ENCODE peak calls at places on chromosomes 1 and 21, in four cellular contexts. One of them, this sample, is unnamed.

GRCh38 chr21:25179116-25179515 is 428.2 kb downstream of the MRPL39 start:
- DNase-seq in SK-N-SH: no peak
- DNase-seq in bronchial epithelial cell: no peak
- DNase-seq in AG10803: peak; percentile 83
- DNase-seq in this sample: peak; percentile 45

GRCh38 chr1:89273324-89273778 is 691 bp upstream of the GBP5 start:
- DNase-seq in bronchial epithelial cell: no peak
- DNase-seq in SK-N-SH: no peak
- DNase-seq in AG10803: no peak
- DNase-seq in this sample: no peak

GRCh38 chr1:44406761-44407429 is 1.8 kb downstream of the RNF220 start:
- DNase-seq in bronchial epithelial cell: no peak
- DNase-seq in AG10803: no peak
- DNase-seq in SK-N-SH: peak; percentile 50
- DNase-seq in this sample: no peak

GRCh38 chr1:234208791-234209190 is 164.5 kb upstream of the COA6 start:
- DNase-seq in bronchial epithelial cell: peak; percentile 77
- DNase-seq in SK-N-SH: no peak
- DNase-seq in AG10803: peak; percentile 36
- DNase-seq in this sample: no peak

GRCh38 chr1:30888391-30888790 is 20.2 kb downstream of the SDC3 start:
- DNase-seq in AG10803: peak; percentile 99
- DNase-seq in SK-N-SH: no peak
- DNase-seq in bronchial epithelial cell: no peak
- DNase-seq in this sample: peak; percentile 88

GRCh38 chr1:13775916-13776315 is 75.9 kb downstream of the PRDM2 start:
- DNase-seq in bronchial epithelial cell: no peak
- DNase-seq in AG10803: peak; percentile 56
- DNase-seq in SK-N-SH: no peak
- DNase-seq in this sample: no peak

GRCh38 chr1:29426701-29427279 is 190.5 kb downstream of the PTPRU start:
- DNase-seq in AG10803: no peak
- DNase-seq in SK-N-SH: peak; percentile 65
- DNase-seq in bronchial epithelial cell: peak; percentile 33
- DNase-seq in this sample: no peak

GRCh38 chr1:178536844-178537371 is 24.0 kb downstream of the TEX35 start:
- DNase-seq in SK-N-SH: no peak
- DNase-seq in bronchial epithelial cell: peak; percentile 90
- DNase-seq in AG10803: peak; percentile 99
- DNase-seq in this sample: peak; percentile 98

GRCh38 chr1:223748773-223749733 is 36.7 kb downstream of the CAPN2 start:
- DNase-seq in SK-N-SH: peak; percentile 88
- DNase-seq in AG10803: peak; percentile 46
- DNase-seq in bronchial epithelial cell: no peak
- DNase-seq in this sample: no peak

GRCh38 chr1:59703226-59703917 is 111.4 kb upstream of the HOOK1 start:
- DNase-seq in bronchial epithelial cell: peak; percentile 24
- DNase-seq in AG10803: peak; percentile 79
- DNase-seq in SK-N-SH: no peak
- DNase-seq in this sample: peak; percentile 57

GRCh38 chr1:23198373-23198772 is 18.9 kb downstream of the HTR1D start:
- DNase-seq in SK-N-SH: no peak
- DNase-seq in AG10803: peak; percentile 98
- DNase-seq in bronchial epithelial cell: peak; percentile 96
- DNase-seq in this sample: peak; percentile 97

GRCh38 chr1:234536756-234537155 is 57.8 kb upstream of the TARBP1 start:
- DNase-seq in SK-N-SH: no peak
- DNase-seq in AG10803: no peak
- DNase-seq in bronchial epithelial cell: no peak
- DNase-seq in this sample: no peak

DNA sequence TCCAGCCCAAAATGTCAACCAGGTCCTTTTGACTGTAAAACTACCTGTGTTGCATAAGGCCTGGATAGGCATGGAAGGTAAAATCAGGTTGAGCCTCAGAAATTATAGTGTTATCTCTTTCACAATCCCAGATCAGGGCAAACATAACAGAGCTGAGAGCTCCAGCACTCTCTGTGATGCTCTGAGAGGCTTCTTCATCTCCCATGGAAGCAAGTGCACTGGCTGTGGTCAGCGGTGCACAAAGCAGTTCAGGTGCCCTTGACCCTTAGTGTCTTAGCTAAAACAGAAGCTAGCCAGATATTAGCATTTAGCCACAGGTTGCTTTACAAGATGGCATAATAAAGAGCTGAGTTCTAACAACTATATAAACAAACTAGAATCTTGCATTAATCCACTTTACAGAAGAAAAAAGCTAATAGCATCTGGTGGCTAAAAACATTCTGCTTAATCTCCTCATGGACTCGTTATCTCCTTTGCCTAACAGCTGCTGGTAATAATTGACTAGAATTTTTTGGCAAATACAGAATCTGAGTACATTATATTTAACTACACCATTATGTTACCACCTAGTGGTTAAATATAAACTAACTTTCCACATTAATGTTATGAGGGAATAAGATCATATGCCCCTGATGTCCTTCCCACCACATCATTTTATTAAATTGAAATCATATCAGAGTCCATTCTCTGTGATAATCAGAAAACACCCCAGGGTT is 25.6 kb upstream of the POGK start:
- DNase-seq in AG10803: no peak
- DNase-seq in bronchial epithelial cell: no peak
- DNase-seq in SK-N-SH: no peak
- DNase-seq in this sample: no peak
- TF ChIP-seq CTCF in AG10803: no peak
- TF ChIP-seq CTCF in bronchial epithelial cell: no peak
- TF ChIP-seq CTCF in SK-N-SH: peak; percentile 19
- TF ChIP-seq CTCF in this sample: peak; percentile 56

GRCh38 chr1:181081399-181081798 is 7.1 kb upstream of the IER5 start:
- DNase-seq in AG10803: no peak
- DNase-seq in bronchial epithelial cell: no peak
- DNase-seq in SK-N-SH: no peak
- DNase-seq in this sample: no peak

GRCh38 chr1:181083842-181084605 is 4.5 kb upstream of the IER5 start:
- DNase-seq in AG10803: peak; percentile 62
- DNase-seq in SK-N-SH: peak; percentile 55
- DNase-seq in bronchial epithelial cell: peak; percentile 57
- DNase-seq in this sample: no peak

GRCh38 chr1:181087400-181087901 is 1.0 kb upstream of the IER5 start:
- DNase-seq in SK-N-SH: no peak
- DNase-seq in bronchial epithelial cell: no peak
- DNase-seq in AG10803: no peak
- DNase-seq in this sample: no peak

GRCh38 chr1:181086926-181087325 is 1.6 kb upstream of the IER5 start:
- DNase-seq in AG10803: peak; percentile 77
- DNase-seq in SK-N-SH: no peak
- DNase-seq in bronchial epithelial cell: peak; percentile 92
- DNase-seq in this sample: peak; percentile 77

DNA sequence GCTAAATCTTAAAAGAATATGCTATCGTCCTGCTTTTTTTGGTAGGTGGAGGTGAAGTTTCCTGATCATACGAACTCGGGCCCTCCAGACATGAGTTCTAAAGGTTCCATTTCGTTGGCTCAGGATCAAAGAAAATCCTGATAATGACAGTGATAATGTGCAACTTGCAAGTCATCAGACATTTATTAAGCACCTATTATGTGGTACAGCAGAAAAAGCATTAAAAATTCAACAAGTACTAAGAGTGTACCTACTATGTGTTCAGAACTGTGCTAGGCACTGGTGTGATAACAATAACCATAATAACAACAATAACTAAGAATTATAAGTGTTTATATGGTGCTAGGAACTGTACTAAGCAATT is 3.9 kb upstream of the IER5 start:
- DNase-seq in bronchial epithelial cell: no peak
- DNase-seq in AG10803: no peak
- DNase-seq in SK-N-SH: no peak
- DNase-seq in this sample: no peak
- TF ChIP-seq CTCF in bronchial epithelial cell: no peak
- TF ChIP-seq CTCF in AG10803: no peak
- TF ChIP-seq CTCF in SK-N-SH: no peak
- TF ChIP-seq CTCF in this sample: no peak

GRCh38 chr21:44492572-44493385 is 37.5 kb downstream of the LRRC3 start:
- DNase-seq in SK-N-SH: no peak
- DNase-seq in bronchial epithelial cell: peak; percentile 11
- DNase-seq in AG10803: no peak
- DNase-seq in this sample: no peak

GRCh38 chr21:44487831-44488230 is 32.5 kb downstream of the LRRC3 start:
- DNase-seq in AG10803: peak; percentile 12
- DNase-seq in SK-N-SH: no peak
- DNase-seq in bronchial epithelial cell: no peak
- DNase-seq in this sample: peak; percentile 9

GRCh38 chr21:44489962-44490361 is 34.7 kb downstream of the LRRC3 start:
- DNase-seq in AG10803: no peak
- DNase-seq in SK-N-SH: no peak
- DNase-seq in bronchial epithelial cell: no peak
- DNase-seq in this sample: no peak

GRCh38 chr21:44490816-44491215 is 35.5 kb downstream of the LRRC3 start:
- DNase-seq in SK-N-SH: no peak
- DNase-seq in AG10803: no peak
- DNase-seq in bronchial epithelial cell: no peak
- DNase-seq in this sample: no peak

GRCh38 chr21:44490405-44490804 is 35.1 kb downstream of the LRRC3 start:
- DNase-seq in AG10803: no peak
- DNase-seq in SK-N-SH: no peak
- DNase-seq in bronchial epithelial cell: no peak
- DNase-seq in this sample: no peak
- TF ChIP-seq CTCF in AG10803: no peak
- TF ChIP-seq CTCF in SK-N-SH: no peak
- TF ChIP-seq CTCF in bronchial epithelial cell: no peak
- TF ChIP-seq CTCF in this sample: no peak

DNA sequence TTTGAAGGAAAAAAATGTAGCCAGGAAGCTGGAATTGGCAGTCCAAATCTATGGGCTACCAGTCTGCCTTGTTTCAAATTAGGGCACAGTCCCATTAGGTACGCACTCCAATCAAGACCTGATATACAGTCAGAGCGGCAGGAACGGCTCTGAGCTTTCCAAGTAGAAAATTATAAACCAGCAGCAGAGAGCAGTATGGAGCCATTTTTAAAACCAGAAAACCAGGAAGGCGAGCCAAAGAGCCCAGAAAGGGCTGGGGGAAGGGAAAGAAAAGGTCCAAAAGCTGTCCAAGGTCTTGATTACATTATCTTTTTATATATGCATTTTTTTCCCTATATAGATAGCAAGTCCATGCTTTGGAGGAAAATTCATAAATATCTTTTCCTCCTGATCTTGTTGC is 719.0 kb downstream of the RWDD3 start:
- DNase-seq in AG10803: peak; percentile 11
- DNase-seq in bronchial epithelial cell: no peak
- DNase-seq in SK-N-SH: peak; percentile 27
- DNase-seq in this sample: no peak
- TF ChIP-seq CTCF in AG10803: peak; percentile 33
- TF ChIP-seq CTCF in bronchial epithelial cell: no peak
- TF ChIP-seq CTCF in SK-N-SH: no peak
- TF ChIP-seq CTCF in this sample: no peak

DNA sequence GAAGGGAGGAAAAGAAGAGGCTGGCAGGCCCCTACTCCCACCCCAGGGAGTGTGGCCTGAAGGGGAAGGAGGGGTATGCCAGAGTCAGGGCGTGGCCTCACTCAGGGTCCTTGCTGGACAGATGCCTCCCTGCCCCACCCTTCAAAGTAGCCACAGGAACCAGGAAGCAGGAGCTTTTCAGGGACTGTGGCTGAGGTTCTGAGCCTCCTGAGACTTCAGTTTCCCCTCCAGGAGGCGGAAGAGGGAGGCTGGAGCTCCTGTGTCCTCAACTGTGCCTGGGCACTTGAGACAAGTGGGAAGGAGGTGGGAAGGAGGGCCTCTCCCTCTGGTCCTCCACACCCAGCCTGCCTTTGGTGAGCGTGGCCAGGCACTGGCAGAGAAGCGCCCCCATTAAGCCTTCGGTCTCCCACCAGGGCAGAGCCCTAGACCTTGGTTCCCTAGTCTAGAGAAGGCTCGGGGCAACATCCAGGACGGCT is 5.3 kb downstream of the CELSR2 start:
- DNase-seq in bronchial epithelial cell: no peak
- DNase-seq in AG10803: no peak
- DNase-seq in SK-N-SH: peak; percentile 60
- DNase-seq in this sample: no peak
- TF ChIP-seq CTCF in bronchial epithelial cell: peak; percentile 17
- TF ChIP-seq CTCF in AG10803: no peak
- TF ChIP-seq CTCF in SK-N-SH: no peak
- TF ChIP-seq CTCF in this sample: no peak